ENCODE peak calls at places on chromosomes 5 and 9, in four cellular contexts. O is IMR-90, L is GM23338, H is uterus. R is an unnamed sample.

GRCh38 chr5:78659714-78660113 is 11.1 kb upstream of the LHFPL2 start:
- DNase-seq in L (no peak), O (peak; percentile 91), H (no peak), R (no peak)

GRCh38 chr5:134638760-134639201 is 6.2 kb upstream of the SAR1B start:
- DNase-seq in O (no peak), L (no peak), H (no peak), R (no peak)

GRCh38 chr5:171577940-171578856 is 158.8 kb downstream of the FGF18 start:
- DNase-seq in O (no peak), L (no peak), H (peak; percentile 38), R (no peak)

GRCh38 chr9:73583590-73583989 is 431.9 kb downstream of the ANXA1 start:
- DNase-seq in H (no peak), L (no peak), O (no peak), R (no peak)

GRCh38 chr9:105405514-105406131 is 42.2 kb upstream of the FSD1L start:
- DNase-seq in O (peak; percentile 21), L (no peak), H (no peak), R (peak; percentile 29)

GRCh38 chr5:14864181-14864812 is 7.3 kb downstream of the ANKH start:
- DNase-seq in L (no peak), H (no peak), O (no peak), R (no peak)

GRCh38 chr9:14992516-14992915 is 82.3 kb upstream of the FREM1 start:
- DNase-seq in O (no peak), L (no peak), H (no peak), R (no peak)

GRCh38 chr9:97856857-97857602 is 4.0 kb downstream of the FOXE1 start:
- DNase-seq in L (peak; percentile 36), H (no peak), O (no peak), R (no peak)

GRCh38 chr5:174724484-174725260 is at the start of gene MSX2:
- DNase-seq in H (peak; percentile 66), L (peak; percentile 95), O (peak; percentile 86), R (no peak)

GRCh38 chr9:2809692-2810423 is 34.0 kb downstream of the PUM3 start:
- DNase-seq in O (peak; percentile 99), L (peak; percentile 82), H (no peak), R (no peak)

GRCh38 chr5:122656577-122656976 is 118.3 kb upstream of the SNX2 start:
- DNase-seq in O (no peak), H (no peak), L (no peak), R (no peak)

GRCh38 chr5:19564036-19564435 is 424.0 kb downstream of the CDH18 start:
- DNase-seq in O (no peak), H (no peak), L (no peak), R (no peak)

GRCh38 chr5:109900453-109900852 is 210.7 kb downstream of the MAN2A1 start:
- DNase-seq in O (no peak), L (no peak), H (no peak), R (no peak)

GRCh38 chr5:124371121-124371706 is 375.2 kb downstream of the ZNF608 start:
- DNase-seq in H (peak; percentile 72), O (peak; percentile 4), L (no peak), R (no peak)

GRCh38 chr9:90857855-90858254 is 56.2 kb downstream of the SYK start:
- DNase-seq in H (no peak), L (no peak), O (no peak), R (no peak)

GRCh38 chr9:90857103-90857502 is 55.5 kb downstream of the SYK start:
- DNase-seq in O (no peak), H (no peak), L (no peak), R (no peak)

GRCh38 chr9:90860382-90860781 is 58.8 kb downstream of the SYK start:
- DNase-seq in O (no peak), L (no peak), H (no peak), R (no peak)

GRCh38 chr9:90860826-90861225 is 59.2 kb downstream of the SYK start:
- DNase-seq in L (no peak), O (no peak), H (no peak), R (no peak)

DNA sequence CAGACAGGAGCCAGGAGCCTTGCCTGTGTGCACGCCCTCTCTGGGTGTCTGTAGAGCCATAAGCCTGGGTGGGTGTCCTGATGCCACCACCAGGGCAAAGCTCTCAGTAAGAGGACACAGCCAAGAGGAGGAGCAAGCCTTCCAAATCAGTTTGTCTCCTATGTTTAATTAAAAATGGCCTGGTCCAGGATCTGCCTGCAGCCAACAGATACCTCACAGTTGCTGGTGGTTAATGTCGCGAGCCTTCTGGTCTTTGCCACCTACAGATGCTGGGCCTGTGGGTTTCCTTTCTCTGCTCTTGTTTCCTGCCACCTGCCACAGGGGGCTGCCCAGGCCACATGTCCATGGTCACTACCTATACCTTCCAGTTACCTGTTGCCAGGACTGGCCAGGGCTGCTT is 56.9 kb downstream of the SYK start:
- DNase-seq in H (no peak), O (no peak), L (no peak), R (no peak)
- H3K27me3 ChIP-seq in H (no peaks in the 10 kb centered on the region), O (peaks cover 10% of the 10 kb centered on the region), L (no peaks in the 10 kb centered on the region), R (no peaks in the 10 kb centered on the region)

DNA sequence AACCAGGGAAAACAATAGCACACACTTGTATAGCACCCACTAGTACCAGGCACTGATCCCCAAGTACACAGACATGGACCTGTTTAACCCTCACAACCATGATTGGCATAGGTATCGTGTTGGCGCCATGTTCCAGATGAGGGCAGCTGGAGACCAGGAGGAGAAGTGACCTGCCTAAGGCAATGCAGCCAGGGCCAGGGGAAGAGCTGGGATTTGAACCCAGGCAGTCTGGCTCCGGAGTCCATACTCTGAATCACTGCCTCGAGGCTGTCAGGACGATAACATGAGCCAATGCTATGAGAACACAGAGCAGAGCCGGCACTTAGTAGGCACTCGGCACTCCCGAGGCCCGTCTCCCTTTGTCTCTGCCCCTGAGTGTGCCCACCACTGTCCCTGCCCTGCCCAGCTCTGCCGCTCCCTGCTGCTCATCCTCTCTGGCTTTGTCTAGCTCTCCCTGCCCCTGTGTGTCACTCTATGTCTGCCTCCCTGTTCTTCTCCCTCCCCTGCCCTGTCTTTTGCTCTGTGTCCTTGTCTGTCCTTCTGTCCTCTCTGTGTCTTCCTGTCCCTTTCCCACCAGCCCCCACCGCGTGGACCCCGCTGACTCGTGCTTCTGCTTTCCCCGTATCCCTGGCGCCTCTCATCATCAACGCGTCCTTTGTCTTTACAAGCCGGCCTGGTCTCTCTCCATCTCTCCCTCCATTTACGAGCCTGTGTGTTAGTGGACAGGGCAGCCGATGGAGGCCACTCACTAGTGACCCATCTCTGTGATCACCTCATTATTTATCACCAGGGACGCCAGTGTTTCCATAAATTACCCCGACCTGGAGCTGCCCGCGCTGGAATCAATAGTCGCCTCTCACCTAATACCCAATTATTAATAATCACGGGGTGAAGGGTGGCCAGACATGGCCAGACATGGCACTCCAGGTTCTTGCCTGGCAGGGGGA is 99.4 kb upstream of the MVB12B start:
- DNase-seq in O (no peak), H (no peak), L (no peak), R (no peak)
- TF ChIP-seq CTCF in O (no peak), H (no peak), L (no peak), R (no peak)

GRCh38 chr5:95858661-95859326 is 36.3 kb upstream of the GLRX start:
- DNase-seq in O (peak; percentile 100), L (peak; percentile 88), H (peak; percentile 85), R (peak; percentile 91)

GRCh38 chr5:95857185-95857945 is 34.8 kb upstream of the GLRX start:
- DNase-seq in L (no peak), O (peak; percentile 91), H (peak; percentile 86), R (no peak)

GRCh38 chr5:95858023-95858461 is 35.5 kb upstream of the GLRX start:
- DNase-seq in H (peak; percentile 32), L (no peak), O (peak; percentile 93), R (no peak)

GRCh38 chr5:95861221-95861857 is 38.8 kb upstream of the GLRX start:
- DNase-seq in L (no peak), O (peak; percentile 100), H (peak; percentile 76), R (no peak)

DNA sequence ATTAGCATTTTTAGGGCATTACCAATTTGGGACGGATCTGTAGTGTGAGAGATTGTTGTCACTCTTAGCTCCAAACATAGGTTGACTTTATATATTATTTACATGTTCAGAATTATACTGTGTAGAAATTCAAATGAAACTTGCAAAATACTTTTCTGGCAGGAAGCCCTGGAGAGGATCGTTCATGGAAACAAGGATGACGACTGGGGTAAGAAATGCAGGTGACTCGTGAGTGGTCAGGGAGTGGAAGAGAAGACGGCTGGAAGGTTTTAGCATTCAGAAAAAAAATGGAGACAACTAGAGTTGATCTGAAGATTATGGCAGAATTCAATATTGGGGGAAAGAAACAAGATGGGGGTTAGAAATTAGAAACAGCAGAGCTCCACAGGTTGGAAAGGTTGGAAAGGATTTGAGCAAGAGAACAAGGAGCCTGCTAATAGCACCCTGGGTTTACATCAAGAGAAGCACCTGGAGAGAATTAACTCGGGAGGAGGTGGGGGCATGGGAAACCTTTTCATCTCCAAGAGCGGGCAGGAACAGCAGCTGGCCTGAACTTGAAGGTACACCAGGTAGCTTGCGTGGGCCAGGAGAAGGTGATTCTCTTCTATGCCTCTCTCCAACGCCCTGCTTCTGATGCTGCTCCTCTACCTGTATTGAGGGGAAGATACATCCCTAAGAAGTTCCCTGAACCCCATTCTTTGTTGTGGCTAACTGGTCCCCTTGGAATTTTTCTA is 37.0 kb upstream of the GLRX start:
- DNase-seq in O (no peak), H (peak; percentile 41), L (no peak), R (no peak)
- H3K4me3 ChIP-seq in O (no peak overlapping the region), H (no peak overlapping the region), L (no peak overlapping the region), R (no peak overlapping the region)

GRCh38 chr5:35618791-35619190 is 1.1 kb downstream of the SPEF2 start:
- DNase-seq in L (no peak), O (no peak), H (no peak), R (no peak)
- H3K27me3 ChIP-seq in L (peaks cover 44% of the 10 kb centered on the region), O (no peaks in the 10 kb centered on the region), H (no peaks in the 10 kb centered on the region), R (no peaks in the 10 kb centered on the region)

DNA sequence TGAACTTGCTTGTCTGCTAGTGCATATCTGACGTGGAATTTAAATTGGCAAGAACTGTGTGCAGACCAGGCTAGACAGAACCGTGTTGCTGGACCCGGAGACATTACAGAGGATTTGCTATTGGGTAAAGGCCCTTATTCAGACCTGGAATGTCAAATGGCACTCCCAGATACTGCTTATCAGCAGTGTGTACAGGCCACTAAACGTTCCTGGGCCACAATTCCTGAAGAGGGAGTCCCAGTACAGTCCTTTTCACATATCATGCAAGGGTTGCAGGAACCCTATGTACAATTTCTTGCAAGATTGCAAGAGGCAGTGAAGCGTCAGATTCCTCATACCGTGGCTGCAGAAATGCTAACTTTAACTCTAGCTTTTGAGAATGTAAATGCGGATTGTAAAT is 13.5 kb upstream of the MCCC2 start:
- DNase-seq in O (no peak), L (no peak), H (no peak), R (no peak)
- TF ChIP-seq CTCF in O (no peak), L (peak; percentile 16), H (no peak), R (no peak)

GRCh38 chr9:120689860-120690259 is 24.4 kb downstream of the MEGF9 start:
- DNase-seq in H (no peak), O (peak; percentile 46), L (no peak), R (no peak)

GRCh38 chr9:120694559-120694958 is 19.7 kb downstream of the MEGF9 start:
- DNase-seq in O (no peak), L (no peak), H (no peak), R (no peak)

GRCh38 chr9:120692901-120693573 is 21.2 kb downstream of the MEGF9 start:
- DNase-seq in H (no peak), L (peak; percentile 44), O (peak; percentile 74), R (no peak)

GRCh38 chr9:120696551-120697230 is 17.6 kb downstream of the MEGF9 start:
- DNase-seq in O (peak; percentile 38), H (no peak), L (no peak), R (no peak)

DNA sequence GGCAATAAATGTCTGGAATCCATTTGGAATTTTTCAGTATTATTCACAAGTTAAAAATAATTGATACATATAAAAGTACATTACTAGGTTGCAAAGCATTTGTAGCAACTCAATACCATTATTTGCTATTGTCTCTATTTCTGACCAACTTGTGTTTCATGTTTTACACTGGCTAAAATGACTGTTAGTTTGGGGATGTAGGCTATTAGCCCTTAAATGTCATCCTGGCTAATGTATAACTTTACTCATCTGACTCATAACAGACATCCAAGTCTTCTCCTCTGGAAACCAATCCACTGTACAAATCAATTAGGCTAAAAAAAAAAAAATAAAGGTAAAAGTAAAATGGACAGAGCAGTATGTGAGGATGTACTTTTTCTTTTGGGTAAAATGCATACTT is 20.7 kb downstream of the MEGF9 start:
- DNase-seq in O (peak; percentile 60), H (no peak), L (no peak), R (no peak)
- H3K4me3 ChIP-seq in O (no peak overlapping the region), H (no peak overlapping the region), L (no peak overlapping the region), R (no peak overlapping the region)